ENCODE peak calls at places on chromosomes 13 and 19, in nine cellular contexts. One of them, this sample, is unnamed. For H3K36me3, the result is how much of the 10 kb centered on the place peaks cover.

GRCh38 chr13:106234656-106235055 is 300.8 kb downstream of the EFNB2 start:
- DNase-seq in lung: no peak
- DNase-seq in body of pancreas: no peak
- DNase-seq in Peyer's patch: no peak
- DNase-seq in upper lobe of right lung: no peak
- DNase-seq in psoas muscle: no peak
- DNase-seq in breast epithelium: no peak
- DNase-seq in stomach: peak
- DNase-seq in tibial artery: no peak
- DNase-seq in this sample: no peak

GRCh38 chr19:17803264-17803896 is 8.4 kb downstream of the B3GNT3 start:
- DNase-seq in lung: no peak
- DNase-seq in body of pancreas: no peak
- DNase-seq in Peyer's patch: no peak
- DNase-seq in upper lobe of right lung: no peak
- DNase-seq in psoas muscle: no peak
- DNase-seq in breast epithelium: no peak
- DNase-seq in stomach: no peak
- DNase-seq in tibial artery: peak
- DNase-seq in this sample: no peak

GRCh38 chr19:19345970-19346369 is 25.3 kb downstream of the MAU2 start:
- DNase-seq in lung: no peak
- DNase-seq in body of pancreas: no peak
- DNase-seq in Peyer's patch: no peak
- DNase-seq in upper lobe of right lung: no peak
- DNase-seq in psoas muscle: no peak
- DNase-seq in breast epithelium: no peak
- DNase-seq in stomach: no peak
- DNase-seq in tibial artery: no peak
- DNase-seq in this sample: no peak

GRCh38 chr13:27794075-27794691 is 1.9 kb downstream of the GSX1 start:
- DNase-seq in lung: no peak
- DNase-seq in body of pancreas: no peak
- DNase-seq in Peyer's patch: no peak
- DNase-seq in upper lobe of right lung: no peak
- DNase-seq in psoas muscle: no peak
- DNase-seq in breast epithelium: no peak
- DNase-seq in stomach: no peak
- DNase-seq in tibial artery: no peak
- DNase-seq in this sample: no peak

GRCh38 chr13:64369121-64369520 is 2861.0 kb downstream of the PCDH9 start:
- DNase-seq in lung: no peak
- DNase-seq in body of pancreas: no peak
- DNase-seq in Peyer's patch: no peak
- DNase-seq in upper lobe of right lung: no peak
- DNase-seq in psoas muscle: no peak
- DNase-seq in breast epithelium: no peak
- DNase-seq in stomach: no peak
- DNase-seq in tibial artery: no peak
- DNase-seq in this sample: no peak

GRCh38 chr13:70162141-70162540 is 53.9 kb upstream of the KLHL1 start:
- DNase-seq in lung: no peak
- DNase-seq in body of pancreas: no peak
- DNase-seq in Peyer's patch: no peak
- DNase-seq in upper lobe of right lung: no peak
- DNase-seq in psoas muscle: no peak
- DNase-seq in breast epithelium: no peak
- DNase-seq in stomach: no peak
- DNase-seq in tibial artery: no peak
- DNase-seq in this sample: no peak

GRCh38 chr13:82062772-82063171 is 1721.8 kb upstream of the SPRY2 start:
- DNase-seq in lung: no peak
- DNase-seq in body of pancreas: no peak
- DNase-seq in Peyer's patch: no peak
- DNase-seq in upper lobe of right lung: no peak
- DNase-seq in psoas muscle: no peak
- DNase-seq in breast epithelium: no peak
- DNase-seq in stomach: no peak
- DNase-seq in tibial artery: no peak
- DNase-seq in this sample: no peak

GRCh38 chr13:101875717-101876393 is 423.4 kb downstream of the ITGBL1 start:
- DNase-seq in lung: no peak
- DNase-seq in body of pancreas: no peak
- DNase-seq in Peyer's patch: no peak
- DNase-seq in upper lobe of right lung: no peak
- DNase-seq in psoas muscle: no peak
- DNase-seq in breast epithelium: peak
- DNase-seq in stomach: no peak
- DNase-seq in tibial artery: no peak
- DNase-seq in this sample: no peak

GRCh38 chr13:107434347-107434746 is 781.0 kb downstream of the LIG4 start:
- DNase-seq in lung: no peak
- DNase-seq in body of pancreas: no peak
- DNase-seq in Peyer's patch: no peak
- DNase-seq in upper lobe of right lung: no peak
- DNase-seq in psoas muscle: no peak
- DNase-seq in breast epithelium: no peak
- DNase-seq in stomach: no peak
- DNase-seq in tibial artery: no peak
- DNase-seq in this sample: no peak

GRCh38 chr19:58020985-58021384 is 12.8 kb upstream of the ZSCAN1 start:
- DNase-seq in lung: no peak
- DNase-seq in body of pancreas: no peak
- DNase-seq in Peyer's patch: no peak
- DNase-seq in upper lobe of right lung: no peak
- DNase-seq in psoas muscle: no peak
- DNase-seq in breast epithelium: peak
- DNase-seq in stomach: no peak
- DNase-seq in tibial artery: no peak
- DNase-seq in this sample: no peak

GRCh38 chr13:110665491-110666254 is 40.2 kb downstream of the CARS2 start:
- DNase-seq in lung: no peak
- DNase-seq in body of pancreas: no peak
- DNase-seq in Peyer's patch: no peak
- DNase-seq in upper lobe of right lung: no peak
- DNase-seq in psoas muscle: no peak
- DNase-seq in breast epithelium: no peak
- DNase-seq in stomach: no peak
- DNase-seq in tibial artery: no peak
- DNase-seq in this sample: no peak

GRCh38 chr19:54209748-54210494 is 9.3 kb downstream of the RPS9 start:
- DNase-seq in lung: peak
- DNase-seq in body of pancreas: peak
- DNase-seq in Peyer's patch: peak
- DNase-seq in upper lobe of right lung: peak
- DNase-seq in psoas muscle: peak
- DNase-seq in breast epithelium: peak
- DNase-seq in stomach: peak
- DNase-seq in tibial artery: peak
- DNase-seq in this sample: peak

GRCh38 chr19:55091955-55092354 is 16.3 kb downstream of the EPS8L1 start:
- DNase-seq in lung: no peak
- DNase-seq in body of pancreas: no peak
- DNase-seq in Peyer's patch: no peak
- DNase-seq in upper lobe of right lung: no peak
- DNase-seq in psoas muscle: no peak
- DNase-seq in breast epithelium: no peak
- DNase-seq in stomach: no peak
- DNase-seq in tibial artery: no peak
- DNase-seq in this sample: no peak

GRCh38 chr19:29620931-29621351 is 14.9 kb downstream of the POP4 start:
- DNase-seq in lung: no peak
- DNase-seq in body of pancreas: no peak
- DNase-seq in Peyer's patch: no peak
- DNase-seq in upper lobe of right lung: no peak
- DNase-seq in psoas muscle: peak
- DNase-seq in breast epithelium: no peak
- DNase-seq in stomach: no peak
- DNase-seq in tibial artery: no peak
- DNase-seq in this sample: no peak

GRCh38 chr13:35190241-35190640 is 248.2 kb downstream of the NBEA start:
- DNase-seq in lung: no peak
- DNase-seq in body of pancreas: no peak
- DNase-seq in Peyer's patch: no peak
- DNase-seq in upper lobe of right lung: no peak
- DNase-seq in psoas muscle: no peak
- DNase-seq in breast epithelium: no peak
- DNase-seq in stomach: no peak
- DNase-seq in tibial artery: no peak
- DNase-seq in this sample: peak

GRCh38 chr19:44741258-44741731 is 7.2 kb upstream of the BCL3 start:
- DNase-seq in lung: no peak
- DNase-seq in body of pancreas: peak
- DNase-seq in Peyer's patch: peak
- DNase-seq in upper lobe of right lung: no peak
- DNase-seq in psoas muscle: no peak
- DNase-seq in breast epithelium: no peak
- DNase-seq in stomach: no peak
- DNase-seq in tibial artery: no peak
- DNase-seq in this sample: no peak

GRCh38 chr13:33671560-33671959 is 146.4 kb upstream of the RFC3 start:
- DNase-seq in lung: no peak
- DNase-seq in body of pancreas: no peak
- DNase-seq in Peyer's patch: no peak
- DNase-seq in upper lobe of right lung: no peak
- DNase-seq in psoas muscle: no peak
- DNase-seq in breast epithelium: no peak
- DNase-seq in stomach: no peak
- DNase-seq in tibial artery: no peak
- DNase-seq in this sample: no peak
- TF ChIP-seq CTCF in lung: no peak
- TF ChIP-seq CTCF in body of pancreas: no peak
- TF ChIP-seq CTCF in Peyer's patch: no peak
- TF ChIP-seq CTCF in upper lobe of right lung: no peak
- TF ChIP-seq CTCF in psoas muscle: no peak
- TF ChIP-seq CTCF in breast epithelium: no peak
- TF ChIP-seq CTCF in stomach: no peak
- TF ChIP-seq CTCF in tibial artery: no peak
- TF ChIP-seq CTCF in this sample: no peak

GRCh38 chr19:728011-728410 is 19.3 kb downstream of the PALM start:
- DNase-seq in lung: peak
- DNase-seq in body of pancreas: peak
- DNase-seq in Peyer's patch: no peak
- DNase-seq in upper lobe of right lung: no peak
- DNase-seq in psoas muscle: peak
- DNase-seq in breast epithelium: no peak
- DNase-seq in stomach: no peak
- DNase-seq in tibial artery: no peak
- DNase-seq in this sample: no peak
- H3K36me3 ChIP-seq in lung: under half
- H3K36me3 ChIP-seq in body of pancreas: under half
- H3K36me3 ChIP-seq in Peyer's patch: under half
- H3K36me3 ChIP-seq in upper lobe of right lung: under half
- H3K36me3 ChIP-seq in psoas muscle: under half
- H3K36me3 ChIP-seq in breast epithelium: under half
- H3K36me3 ChIP-seq in stomach: under half
- H3K36me3 ChIP-seq in tibial artery: under half
- H3K36me3 ChIP-seq in this sample: under half

GRCh38 chr19:32358311-32358710 is 12.9 kb downstream of the ZNF507 start:
- DNase-seq in lung: no peak
- DNase-seq in body of pancreas: no peak
- DNase-seq in Peyer's patch: no peak
- DNase-seq in upper lobe of right lung: no peak
- DNase-seq in psoas muscle: no peak
- DNase-seq in breast epithelium: no peak
- DNase-seq in stomach: no peak
- DNase-seq in tibial artery: no peak
- DNase-seq in this sample: no peak

GRCh38 chr19:32355309-32355708 is 9.9 kb downstream of the ZNF507 start:
- DNase-seq in lung: no peak
- DNase-seq in body of pancreas: no peak
- DNase-seq in Peyer's patch: no peak
- DNase-seq in upper lobe of right lung: no peak
- DNase-seq in psoas muscle: no peak
- DNase-seq in breast epithelium: no peak
- DNase-seq in stomach: no peak
- DNase-seq in tibial artery: no peak
- DNase-seq in this sample: no peak

GRCh38 chr19:32354345-32354744 is 8.9 kb downstream of the ZNF507 start:
- DNase-seq in lung: no peak
- DNase-seq in body of pancreas: no peak
- DNase-seq in Peyer's patch: no peak
- DNase-seq in upper lobe of right lung: no peak
- DNase-seq in psoas muscle: no peak
- DNase-seq in breast epithelium: no peak
- DNase-seq in stomach: no peak
- DNase-seq in tibial artery: no peak
- DNase-seq in this sample: no peak

GRCh38 chr19:32359581-32359980 is 14.2 kb downstream of the ZNF507 start:
- DNase-seq in lung: no peak
- DNase-seq in body of pancreas: no peak
- DNase-seq in Peyer's patch: no peak
- DNase-seq in upper lobe of right lung: no peak
- DNase-seq in psoas muscle: no peak
- DNase-seq in breast epithelium: no peak
- DNase-seq in stomach: no peak
- DNase-seq in tibial artery: no peak
- DNase-seq in this sample: no peak

DNA sequence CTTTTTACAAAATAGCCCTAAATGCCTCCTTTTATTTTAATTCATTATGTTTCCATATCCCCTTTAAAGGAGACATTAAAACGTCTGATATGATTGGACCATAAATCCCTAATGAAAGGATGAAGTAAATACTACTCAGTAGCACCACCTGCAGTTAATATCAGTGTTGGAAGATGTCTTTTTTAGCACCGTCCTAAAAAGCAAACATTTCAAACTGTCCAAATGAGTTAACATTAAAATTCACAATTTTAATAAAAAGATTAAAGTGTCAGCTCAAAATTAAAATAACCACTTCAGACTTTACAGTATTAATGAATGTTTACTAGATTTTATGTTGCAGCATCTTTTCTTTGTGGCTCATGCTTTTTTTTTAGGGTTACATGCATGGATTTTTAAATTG is 12.3 kb downstream of the ZNF507 start:
- DNase-seq in lung: no peak
- DNase-seq in body of pancreas: no peak
- DNase-seq in Peyer's patch: no peak
- DNase-seq in upper lobe of right lung: no peak
- DNase-seq in psoas muscle: no peak
- DNase-seq in breast epithelium: no peak
- DNase-seq in stomach: no peak
- DNase-seq in tibial artery: no peak
- DNase-seq in this sample: no peak
- TF ChIP-seq CTCF in lung: no peak
- TF ChIP-seq CTCF in body of pancreas: no peak
- TF ChIP-seq CTCF in Peyer's patch: no peak
- TF ChIP-seq CTCF in upper lobe of right lung: no peak
- TF ChIP-seq CTCF in psoas muscle: peak
- TF ChIP-seq CTCF in breast epithelium: no peak
- TF ChIP-seq CTCF in stomach: no peak
- TF ChIP-seq CTCF in tibial artery: no peak
- TF ChIP-seq CTCF in this sample: peak

DNA sequence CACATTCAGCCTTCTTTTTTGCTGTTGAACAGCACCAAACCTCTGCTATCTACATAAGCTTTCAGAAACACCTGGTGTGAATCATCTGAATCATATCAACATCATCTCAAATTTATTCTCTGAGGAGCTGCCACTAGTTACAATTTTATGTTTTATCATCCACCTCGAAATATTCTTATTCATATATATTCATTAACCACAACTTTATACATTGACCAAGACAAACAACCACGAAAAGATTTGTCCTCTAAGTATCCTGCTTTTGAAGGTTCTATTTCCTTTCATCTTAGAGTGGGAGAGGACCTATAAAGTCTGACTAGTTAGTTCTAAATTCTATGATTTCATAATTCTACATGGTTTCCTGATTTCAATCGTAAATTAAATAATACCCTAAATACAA is 18.9 kb downstream of the ESD start:
- DNase-seq in lung: no peak
- DNase-seq in body of pancreas: no peak
- DNase-seq in Peyer's patch: no peak
- DNase-seq in upper lobe of right lung: no peak
- DNase-seq in psoas muscle: no peak
- DNase-seq in breast epithelium: no peak
- DNase-seq in stomach: no peak
- DNase-seq in tibial artery: no peak
- DNase-seq in this sample: no peak
- H3K36me3 ChIP-seq in lung: under half
- H3K36me3 ChIP-seq in body of pancreas: under half
- H3K36me3 ChIP-seq in Peyer's patch: under half
- H3K36me3 ChIP-seq in upper lobe of right lung: half or more
- H3K36me3 ChIP-seq in psoas muscle: under half
- H3K36me3 ChIP-seq in breast epithelium: under half
- H3K36me3 ChIP-seq in stomach: half or more
- H3K36me3 ChIP-seq in tibial artery: under half
- H3K36me3 ChIP-seq in this sample: under half

This sample was measured in BJ.